ENCODE peak calls at places on chromosomes 12 and 14, in five cellular contexts. One of them, this sample, is unnamed.

GRCh38 chr14:91373591-91374245 is 43.9 kb downstream of the CCDC88C start:
- DNase-seq in NAMALWA: peak; percentile 76
- DNase-seq in stimulated activated CD4-positive, alpha-beta T cell treated with anti-CD3 and anti-CD28 coated beads, Interleukin-15, amount 100 ng/mL, for 1 hour: no peak
- DNase-seq in HepG2: no peak
- DNase-seq in AG08396: no peak
- DNase-seq in this sample: no peak

GRCh38 chr12:44088647-44089046 is 252.8 kb downstream of the TMEM117 start:
- DNase-seq in AG08396: no peak
- DNase-seq in NAMALWA: no peak
- DNase-seq in HepG2: no peak
- DNase-seq in stimulated activated CD4-positive, alpha-beta T cell treated with anti-CD3 and anti-CD28 coated beads, Interleukin-15, amount 100 ng/mL, for 1 hour: no peak
- DNase-seq in this sample: no peak

GRCh38 chr14:64952598-64953309 is 10.2 kb upstream of the GPX2 start:
- DNase-seq in AG08396: no peak
- DNase-seq in NAMALWA: peak; percentile 13
- DNase-seq in HepG2: no peak
- DNase-seq in stimulated activated CD4-positive, alpha-beta T cell treated with anti-CD3 and anti-CD28 coated beads, Interleukin-15, amount 100 ng/mL, for 1 hour: no peak
- DNase-seq in this sample: no peak

GRCh38 chr12:120674172-120674571 is 12.8 kb upstream of the MLEC start:
- DNase-seq in HepG2: no peak
- DNase-seq in NAMALWA: peak; percentile 83
- DNase-seq in AG08396: no peak
- DNase-seq in stimulated activated CD4-positive, alpha-beta T cell treated with anti-CD3 and anti-CD28 coated beads, Interleukin-15, amount 100 ng/mL, for 1 hour: no peak
- DNase-seq in this sample: no peak

GRCh38 chr12:27279836-27280235 is 35.8 kb downstream of the STK38L start:
- DNase-seq in NAMALWA: no peak
- DNase-seq in HepG2: no peak
- DNase-seq in stimulated activated CD4-positive, alpha-beta T cell treated with anti-CD3 and anti-CD28 coated beads, Interleukin-15, amount 100 ng/mL, for 1 hour: no peak
- DNase-seq in AG08396: no peak
- DNase-seq in this sample: no peak

GRCh38 chr14:38948171-38948570 is 154.9 kb downstream of the SEC23A start:
- DNase-seq in HepG2: no peak
- DNase-seq in AG08396: no peak
- DNase-seq in NAMALWA: no peak
- DNase-seq in stimulated activated CD4-positive, alpha-beta T cell treated with anti-CD3 and anti-CD28 coated beads, Interleukin-15, amount 100 ng/mL, for 1 hour: no peak
- DNase-seq in this sample: no peak

GRCh38 chr14:77872152-77872551 is 72.2 kb downstream of the ADCK1 start:
- DNase-seq in HepG2: no peak
- DNase-seq in AG08396: no peak
- DNase-seq in NAMALWA: no peak
- DNase-seq in stimulated activated CD4-positive, alpha-beta T cell treated with anti-CD3 and anti-CD28 coated beads, Interleukin-15, amount 100 ng/mL, for 1 hour: no peak
- DNase-seq in this sample: no peak

GRCh38 chr12:42918387-42918786 is 328.8 kb upstream of the PRICKLE1 start:
- DNase-seq in NAMALWA: no peak
- DNase-seq in HepG2: no peak
- DNase-seq in AG08396: no peak
- DNase-seq in stimulated activated CD4-positive, alpha-beta T cell treated with anti-CD3 and anti-CD28 coated beads, Interleukin-15, amount 100 ng/mL, for 1 hour: no peak
- DNase-seq in this sample: no peak

GRCh38 chr12:96015672-96016071 is 19.5 kb upstream of the HAL start:
- DNase-seq in HepG2: no peak
- DNase-seq in stimulated activated CD4-positive, alpha-beta T cell treated with anti-CD3 and anti-CD28 coated beads, Interleukin-15, amount 100 ng/mL, for 1 hour: no peak
- DNase-seq in AG08396: no peak
- DNase-seq in NAMALWA: no peak
- DNase-seq in this sample: no peak

GRCh38 chr12:69290545-69291277 is 51.3 kb downstream of the CPSF6 start:
- DNase-seq in AG08396: peak; percentile 67
- DNase-seq in stimulated activated CD4-positive, alpha-beta T cell treated with anti-CD3 and anti-CD28 coated beads, Interleukin-15, amount 100 ng/mL, for 1 hour: peak; percentile 59
- DNase-seq in HepG2: peak; percentile 82
- DNase-seq in NAMALWA: peak; percentile 91
- DNase-seq in this sample: peak; percentile 49

GRCh38 chr12:124422570-124423523 is 128.0 kb downstream of the RFLNA start:
- DNase-seq in NAMALWA: no peak
- DNase-seq in stimulated activated CD4-positive, alpha-beta T cell treated with anti-CD3 and anti-CD28 coated beads, Interleukin-15, amount 100 ng/mL, for 1 hour: no peak
- DNase-seq in HepG2: peak; percentile 58
- DNase-seq in AG08396: peak; percentile 96
- DNase-seq in this sample: no peak

GRCh38 chr12:124497658-124498057 is 69.8 kb downstream of the NCOR2 start:
- DNase-seq in HepG2: no peak
- DNase-seq in AG08396: peak; percentile 97
- DNase-seq in stimulated activated CD4-positive, alpha-beta T cell treated with anti-CD3 and anti-CD28 coated beads, Interleukin-15, amount 100 ng/mL, for 1 hour: no peak
- DNase-seq in NAMALWA: no peak
- DNase-seq in this sample: no peak

GRCh38 chr12:122449317-122449716 is 26.8 kb upstream of the CLIP1 start:
- DNase-seq in NAMALWA: no peak
- DNase-seq in stimulated activated CD4-positive, alpha-beta T cell treated with anti-CD3 and anti-CD28 coated beads, Interleukin-15, amount 100 ng/mL, for 1 hour: no peak
- DNase-seq in AG08396: peak; percentile 25
- DNase-seq in HepG2: peak; percentile 82
- DNase-seq in this sample: no peak

GRCh38 chr14:74249433-74250375 is 10.5 kb downstream of the VSX2 start:
- DNase-seq in NAMALWA: no peak
- DNase-seq in HepG2: peak; percentile 81
- DNase-seq in AG08396: no peak
- DNase-seq in stimulated activated CD4-positive, alpha-beta T cell treated with anti-CD3 and anti-CD28 coated beads, Interleukin-15, amount 100 ng/mL, for 1 hour: no peak
- DNase-seq in this sample: no peak

GRCh38 chr14:71686677-71687076 is 245.6 kb upstream of the RGS6 start:
- DNase-seq in HepG2: no peak
- DNase-seq in stimulated activated CD4-positive, alpha-beta T cell treated with anti-CD3 and anti-CD28 coated beads, Interleukin-15, amount 100 ng/mL, for 1 hour: no peak
- DNase-seq in NAMALWA: no peak
- DNase-seq in AG08396: no peak
- DNase-seq in this sample: no peak

GRCh38 chr12:124279846-124280360 is 15.0 kb upstream of the RFLNA start:
- DNase-seq in HepG2: no peak
- DNase-seq in NAMALWA: no peak
- DNase-seq in stimulated activated CD4-positive, alpha-beta T cell treated with anti-CD3 and anti-CD28 coated beads, Interleukin-15, amount 100 ng/mL, for 1 hour: no peak
- DNase-seq in AG08396: no peak
- DNase-seq in this sample: no peak

GRCh38 chr12:12582193-12582881 is 19.7 kb upstream of the DUSP16 start:
- DNase-seq in HepG2: no peak
- DNase-seq in AG08396: no peak
- DNase-seq in stimulated activated CD4-positive, alpha-beta T cell treated with anti-CD3 and anti-CD28 coated beads, Interleukin-15, amount 100 ng/mL, for 1 hour: no peak
- DNase-seq in NAMALWA: no peak
- DNase-seq in this sample: no peak

GRCh38 chr12:118493962-118494361 is 117.6 kb downstream of the SUDS3 start:
- DNase-seq in NAMALWA: no peak
- DNase-seq in stimulated activated CD4-positive, alpha-beta T cell treated with anti-CD3 and anti-CD28 coated beads, Interleukin-15, amount 100 ng/mL, for 1 hour: no peak
- DNase-seq in AG08396: no peak
- DNase-seq in HepG2: no peak
- DNase-seq in this sample: no peak

GRCh38 chr12:54352891-54353874 is 11.1 kb downstream of the GPR84 start:
- DNase-seq in stimulated activated CD4-positive, alpha-beta T cell treated with anti-CD3 and anti-CD28 coated beads, Interleukin-15, amount 100 ng/mL, for 1 hour: no peak
- DNase-seq in AG08396: no peak
- DNase-seq in NAMALWA: no peak
- DNase-seq in HepG2: no peak
- DNase-seq in this sample: no peak

GRCh38 chr14:67944605-67945004 is 125.0 kb downstream of the RAD51B start:
- DNase-seq in HepG2: no peak
- DNase-seq in stimulated activated CD4-positive, alpha-beta T cell treated with anti-CD3 and anti-CD28 coated beads, Interleukin-15, amount 100 ng/mL, for 1 hour: no peak
- DNase-seq in AG08396: no peak
- DNase-seq in NAMALWA: no peak
- DNase-seq in this sample: no peak

GRCh38 chr14:75981426-75981825 is 369 bp downstream of the TGFB3 start:
- DNase-seq in stimulated activated CD4-positive, alpha-beta T cell treated with anti-CD3 and anti-CD28 coated beads, Interleukin-15, amount 100 ng/mL, for 1 hour: no peak
- DNase-seq in HepG2: peak; percentile 18
- DNase-seq in AG08396: no peak
- DNase-seq in NAMALWA: peak; percentile 34
- DNase-seq in this sample: no peak

GRCh38 chr14:91942946-91943345 is 4.5 kb downstream of the FBLN5 start:
- DNase-seq in stimulated activated CD4-positive, alpha-beta T cell treated with anti-CD3 and anti-CD28 coated beads, Interleukin-15, amount 100 ng/mL, for 1 hour: no peak
- DNase-seq in AG08396: no peak
- DNase-seq in HepG2: no peak
- DNase-seq in NAMALWA: no peak
- DNase-seq in this sample: no peak

GRCh38 chr14:103102689-103103260 is 8.2 kb downstream of the EXOC3L4 start:
- DNase-seq in AG08396: no peak
- DNase-seq in NAMALWA: no peak
- DNase-seq in stimulated activated CD4-positive, alpha-beta T cell treated with anti-CD3 and anti-CD28 coated beads, Interleukin-15, amount 100 ng/mL, for 1 hour: no peak
- DNase-seq in HepG2: no peak
- DNase-seq in this sample: no peak

GRCh38 chr14:83355609-83356008 is 1822.0 kb upstream of the SEL1L start:
- DNase-seq in HepG2: no peak
- DNase-seq in AG08396: no peak
- DNase-seq in NAMALWA: peak; percentile 42
- DNase-seq in stimulated activated CD4-positive, alpha-beta T cell treated with anti-CD3 and anti-CD28 coated beads, Interleukin-15, amount 100 ng/mL, for 1 hour: no peak
- DNase-seq in this sample: no peak

GRCh38 chr14:100117026-100117425 is 42.4 kb downstream of the DEGS2 start:
- DNase-seq in stimulated activated CD4-positive, alpha-beta T cell treated with anti-CD3 and anti-CD28 coated beads, Interleukin-15, amount 100 ng/mL, for 1 hour: no peak
- DNase-seq in HepG2: no peak
- DNase-seq in AG08396: no peak
- DNase-seq in NAMALWA: no peak
- DNase-seq in this sample: no peak

GRCh38 chr12:123267335-123267920 is 4.2 kb downstream of the CDK2AP1 start:
- DNase-seq in AG08396: no peak
- DNase-seq in stimulated activated CD4-positive, alpha-beta T cell treated with anti-CD3 and anti-CD28 coated beads, Interleukin-15, amount 100 ng/mL, for 1 hour: no peak
- DNase-seq in HepG2: no peak
- DNase-seq in NAMALWA: no peak
- DNase-seq in this sample: no peak

GRCh38 chr12:22858849-22859569 is 234.0 kb downstream of the ETNK1 start:
- DNase-seq in NAMALWA: no peak
- DNase-seq in HepG2: no peak
- DNase-seq in stimulated activated CD4-positive, alpha-beta T cell treated with anti-CD3 and anti-CD28 coated beads, Interleukin-15, amount 100 ng/mL, for 1 hour: no peak
- DNase-seq in AG08396: peak; percentile 11
- DNase-seq in this sample: no peak

GRCh38 chr14:69712637-69713088 is 54.3 kb upstream of the SRSF5 start:
- DNase-seq in HepG2: no peak
- DNase-seq in stimulated activated CD4-positive, alpha-beta T cell treated with anti-CD3 and anti-CD28 coated beads, Interleukin-15, amount 100 ng/mL, for 1 hour: no peak
- DNase-seq in AG08396: no peak
- DNase-seq in NAMALWA: no peak
- DNase-seq in this sample: no peak

GRCh38 chr12:89493650-89494302 is 30.8 kb downstream of the GALNT4 start:
- DNase-seq in HepG2: no peak
- DNase-seq in AG08396: no peak
- DNase-seq in NAMALWA: no peak
- DNase-seq in stimulated activated CD4-positive, alpha-beta T cell treated with anti-CD3 and anti-CD28 coated beads, Interleukin-15, amount 100 ng/mL, for 1 hour: no peak
- DNase-seq in this sample: no peak

GRCh38 chr12:117279606-117280005 is 81.8 kb downstream of the NOS1 start:
- DNase-seq in stimulated activated CD4-positive, alpha-beta T cell treated with anti-CD3 and anti-CD28 coated beads, Interleukin-15, amount 100 ng/mL, for 1 hour: no peak
- DNase-seq in AG08396: no peak
- DNase-seq in NAMALWA: peak; percentile 17
- DNase-seq in HepG2: no peak
- DNase-seq in this sample: no peak

GRCh38 chr14:86203843-86204242 is 673.9 kb downstream of the FLRT2 start:
- DNase-seq in AG08396: no peak
- DNase-seq in stimulated activated CD4-positive, alpha-beta T cell treated with anti-CD3 and anti-CD28 coated beads, Interleukin-15, amount 100 ng/mL, for 1 hour: no peak
- DNase-seq in NAMALWA: peak; percentile 4
- DNase-seq in HepG2: no peak
- DNase-seq in this sample: no peak

GRCh38 chr12:120800665-120801064 is 75.0 kb downstream of the ACADS start:
- DNase-seq in NAMALWA: no peak
- DNase-seq in stimulated activated CD4-positive, alpha-beta T cell treated with anti-CD3 and anti-CD28 coated beads, Interleukin-15, amount 100 ng/mL, for 1 hour: no peak
- DNase-seq in HepG2: no peak
- DNase-seq in AG08396: no peak
- DNase-seq in this sample: no peak

GRCh38 chr12:109241936-109242335 is 67.1 kb downstream of the FOXN4 start:
- DNase-seq in AG08396: no peak
- DNase-seq in NAMALWA: no peak
- DNase-seq in HepG2: no peak
- DNase-seq in stimulated activated CD4-positive, alpha-beta T cell treated with anti-CD3 and anti-CD28 coated beads, Interleukin-15, amount 100 ng/mL, for 1 hour: no peak
- DNase-seq in this sample: no peak

GRCh38 chr14:59337151-59337611 is 128.0 kb downstream of the GPR135 start:
- DNase-seq in NAMALWA: no peak
- DNase-seq in HepG2: no peak
- DNase-seq in AG08396: no peak
- DNase-seq in stimulated activated CD4-positive, alpha-beta T cell treated with anti-CD3 and anti-CD28 coated beads, Interleukin-15, amount 100 ng/mL, for 1 hour: no peak
- DNase-seq in this sample: no peak

This sample was measured in stimulated activated CD8-positive, alpha-beta memory T cell treated with anti-CD3 and anti-CD28 coated beads, Interleukin-4, amount 100 ng/mL, for 4 hours.